ENCODE peak calls at places on chromosomes 13 and 19, in six cellular contexts. One of them, this sample, is unnamed.

GRCh38 chr19:56053596-56053995 is 67.0 kb downstream of the NLRP5 start:
- DNase-seq in IMR-90: no peak
- DNase-seq in upper lobe of right lung: no peak
- DNase-seq in prostate gland: no peak
- DNase-seq in DND-41: no peak
- DNase-seq in dorsolateral prefrontal cortex: no peak
- DNase-seq in this sample: no peak

GRCh38 chr13:40313269-40314200 is 352.9 kb downstream of the FOXO1 start:
- DNase-seq in IMR-90: no peak
- DNase-seq in upper lobe of right lung: no peak
- DNase-seq in prostate gland: no peak
- DNase-seq in DND-41: no peak
- DNase-seq in dorsolateral prefrontal cortex: no peak
- DNase-seq in this sample: no peak

GRCh38 chr19:32416749-32417469 is 11.3 kb downstream of the DPY19L3 start:
- DNase-seq in IMR-90: peak; percentile 34
- DNase-seq in upper lobe of right lung: no peak
- DNase-seq in prostate gland: no peak
- DNase-seq in DND-41: no peak
- DNase-seq in dorsolateral prefrontal cortex: no peak
- DNase-seq in this sample: no peak

GRCh38 chr19:51097166-51097736 is 11.0 kb downstream of the CTU1 start:
- DNase-seq in IMR-90: peak; percentile 62
- DNase-seq in upper lobe of right lung: peak; percentile 89
- DNase-seq in prostate gland: peak; percentile 68
- DNase-seq in DND-41: peak; percentile 44
- DNase-seq in dorsolateral prefrontal cortex: peak; percentile 56
- DNase-seq in this sample: peak; percentile 66

GRCh38 chr13:44601596-44601995 is 25.5 kb upstream of the TSC22D1 start:
- DNase-seq in IMR-90: no peak
- DNase-seq in upper lobe of right lung: no peak
- DNase-seq in prostate gland: no peak
- DNase-seq in DND-41: no peak
- DNase-seq in dorsolateral prefrontal cortex: no peak
- DNase-seq in this sample: no peak

GRCh38 chr13:111912991-111913781 is 153.8 kb upstream of the SOX1 start:
- DNase-seq in IMR-90: no peak
- DNase-seq in upper lobe of right lung: peak; percentile 51
- DNase-seq in prostate gland: no peak
- DNase-seq in DND-41: no peak
- DNase-seq in dorsolateral prefrontal cortex: no peak
- DNase-seq in this sample: no peak

GRCh38 chr13:45269204-45269603 is 68.4 kb upstream of the KCTD4 start:
- DNase-seq in IMR-90: peak; percentile 20
- DNase-seq in upper lobe of right lung: no peak
- DNase-seq in prostate gland: no peak
- DNase-seq in DND-41: no peak
- DNase-seq in dorsolateral prefrontal cortex: no peak
- DNase-seq in this sample: no peak

GRCh38 chr13:112894673-112895481 is 74.1 kb upstream of the MCF2L start:
- DNase-seq in IMR-90: no peak
- DNase-seq in upper lobe of right lung: no peak
- DNase-seq in prostate gland: no peak
- DNase-seq in DND-41: no peak
- DNase-seq in dorsolateral prefrontal cortex: no peak
- DNase-seq in this sample: no peak

GRCh38 chr13:105735269-105735668 is 800.2 kb downstream of the EFNB2 start:
- DNase-seq in IMR-90: no peak
- DNase-seq in upper lobe of right lung: no peak
- DNase-seq in prostate gland: no peak
- DNase-seq in DND-41: peak; percentile 90
- DNase-seq in dorsolateral prefrontal cortex: no peak
- DNase-seq in this sample: no peak

GRCh38 chr13:54415753-54416366 is 1387.2 kb downstream of the OLFM4 start:
- DNase-seq in IMR-90: no peak
- DNase-seq in upper lobe of right lung: no peak
- DNase-seq in prostate gland: no peak
- DNase-seq in DND-41: no peak
- DNase-seq in dorsolateral prefrontal cortex: no peak
- DNase-seq in this sample: no peak

GRCh38 chr13:51520524-51520923 is 63.7 kb upstream of the WDFY2 start:
- DNase-seq in IMR-90: peak; percentile 80
- DNase-seq in upper lobe of right lung: no peak
- DNase-seq in prostate gland: peak; percentile 60
- DNase-seq in DND-41: no peak
- DNase-seq in dorsolateral prefrontal cortex: peak; percentile 8
- DNase-seq in this sample: peak; percentile 26

GRCh38 chr13:42011601-42012401 is 36.6 kb upstream of the DGKH start:
- DNase-seq in IMR-90: no peak
- DNase-seq in upper lobe of right lung: no peak
- DNase-seq in prostate gland: peak; percentile 38
- DNase-seq in DND-41: no peak
- DNase-seq in dorsolateral prefrontal cortex: no peak
- DNase-seq in this sample: no peak

GRCh38 chr19:8320564-8321066 is 560 bp downstream of the NDUFA7 start:
- DNase-seq in IMR-90: no peak
- DNase-seq in upper lobe of right lung: no peak
- DNase-seq in prostate gland: no peak
- DNase-seq in DND-41: peak; percentile 31
- DNase-seq in dorsolateral prefrontal cortex: no peak
- DNase-seq in this sample: no peak

GRCh38 chr19:39196860-39197562 is at the start of gene NCCRP1:
- DNase-seq in IMR-90: no peak
- DNase-seq in upper lobe of right lung: no peak
- DNase-seq in prostate gland: no peak
- DNase-seq in DND-41: no peak
- DNase-seq in dorsolateral prefrontal cortex: no peak
- DNase-seq in this sample: no peak

GRCh38 chr19:28840891-28841290 is 372.1 kb downstream of the UQCRFS1 start:
- DNase-seq in IMR-90: no peak
- DNase-seq in upper lobe of right lung: no peak
- DNase-seq in prostate gland: no peak
- DNase-seq in DND-41: no peak
- DNase-seq in dorsolateral prefrontal cortex: no peak
- DNase-seq in this sample: no peak

GRCh38 chr19:1748115-1748702 is 5.1 kb upstream of the ONECUT3 start:
- DNase-seq in IMR-90: no peak
- DNase-seq in upper lobe of right lung: no peak
- DNase-seq in prostate gland: no peak
- DNase-seq in DND-41: no peak
- DNase-seq in dorsolateral prefrontal cortex: no peak
- DNase-seq in this sample: peak; percentile 68

GRCh38 chr13:111337741-111338140 is 17.3 kb downstream of the TEX29 start:
- DNase-seq in IMR-90: peak; percentile 19
- DNase-seq in upper lobe of right lung: no peak
- DNase-seq in prostate gland: peak; percentile 1
- DNase-seq in DND-41: no peak
- DNase-seq in dorsolateral prefrontal cortex: no peak
- DNase-seq in this sample: no peak

GRCh38 chr13:20901668-20902437 is 693 bp downstream of the XPO4 start:
- DNase-seq in IMR-90: peak; percentile 13
- DNase-seq in upper lobe of right lung: peak; percentile 73
- DNase-seq in prostate gland: no peak
- DNase-seq in DND-41: peak; percentile 43
- DNase-seq in dorsolateral prefrontal cortex: peak; percentile 8
- DNase-seq in this sample: no peak

GRCh38 chr19:30649934-30650614 is 277.9 kb downstream of the ZNF536 start:
- DNase-seq in IMR-90: peak; percentile 51
- DNase-seq in upper lobe of right lung: no peak
- DNase-seq in prostate gland: no peak
- DNase-seq in DND-41: peak; percentile 42
- DNase-seq in dorsolateral prefrontal cortex: no peak
- DNase-seq in this sample: no peak

GRCh38 chr13:79829880-79830279 is 348.9 kb downstream of the NDFIP2 start:
- DNase-seq in IMR-90: no peak
- DNase-seq in upper lobe of right lung: no peak
- DNase-seq in prostate gland: no peak
- DNase-seq in DND-41: no peak
- DNase-seq in dorsolateral prefrontal cortex: no peak
- DNase-seq in this sample: no peak
- H3K27ac ChIP-seq in IMR-90: no peak overlapping the region
- H3K27ac ChIP-seq in upper lobe of right lung: no peak overlapping the region
- H3K27ac ChIP-seq in prostate gland: no peak overlapping the region
- H3K27ac ChIP-seq in DND-41: no peak overlapping the region
- H3K27ac ChIP-seq in dorsolateral prefrontal cortex: no peak overlapping the region
- H3K27ac ChIP-seq in this sample: no peak overlapping the region

DNA sequence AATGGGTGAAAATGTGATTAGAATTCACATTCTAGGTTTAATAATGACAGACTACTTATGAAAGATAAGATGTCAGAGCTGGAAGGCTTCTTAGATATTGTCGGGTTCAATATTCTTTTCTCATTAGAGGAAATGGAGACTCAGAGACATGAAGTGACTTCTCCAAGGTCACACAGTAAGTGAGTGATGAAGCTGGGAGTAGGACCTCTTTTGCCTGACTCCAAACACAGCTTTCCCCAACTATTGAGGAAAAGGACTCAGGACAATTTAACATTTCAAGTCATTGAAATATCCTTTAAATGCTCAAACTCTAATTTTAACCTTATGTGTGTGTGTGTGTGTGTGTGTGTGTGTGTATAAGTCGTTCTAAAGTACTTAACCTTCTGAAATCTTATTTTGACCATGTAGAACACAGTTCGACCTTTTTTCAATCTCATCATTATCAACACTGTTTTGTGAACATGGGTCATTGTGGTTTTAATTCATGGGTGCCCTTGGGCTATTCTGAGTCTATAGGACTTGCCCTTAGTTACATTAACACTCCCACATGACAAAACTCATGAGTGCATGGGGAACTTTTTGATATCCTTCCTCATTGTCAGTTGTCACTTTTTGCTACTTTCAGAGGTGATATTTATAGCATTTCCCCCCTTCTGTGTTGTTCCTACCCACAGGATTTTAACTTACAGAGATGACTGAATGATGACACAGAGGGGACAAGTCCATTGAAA is 53.0 kb downstream of the LRCH1 start:
- DNase-seq in IMR-90: no peak
- DNase-seq in upper lobe of right lung: no peak
- DNase-seq in prostate gland: no peak
- DNase-seq in DND-41: no peak
- DNase-seq in dorsolateral prefrontal cortex: no peak
- DNase-seq in this sample: no peak
- H3K27ac ChIP-seq in IMR-90: no peak overlapping the region
- H3K27ac ChIP-seq in upper lobe of right lung: peak overlapping the region; percentile 45
- H3K27ac ChIP-seq in prostate gland: peak overlapping the region; percentile 75
- H3K27ac ChIP-seq in DND-41: no peak overlapping the region
- H3K27ac ChIP-seq in dorsolateral prefrontal cortex: no peak overlapping the region
- H3K27ac ChIP-seq in this sample: no peak overlapping the region

GRCh38 chr13:80131204-80131603 is 209.7 kb downstream of the SPRY2 start:
- DNase-seq in IMR-90: peak; percentile 46
- DNase-seq in upper lobe of right lung: peak; percentile 90
- DNase-seq in prostate gland: no peak
- DNase-seq in DND-41: no peak
- DNase-seq in dorsolateral prefrontal cortex: peak; percentile 82
- DNase-seq in this sample: no peak

GRCh38 chr13:80137994-80138393 is 202.9 kb downstream of the SPRY2 start:
- DNase-seq in IMR-90: no peak
- DNase-seq in upper lobe of right lung: no peak
- DNase-seq in prostate gland: no peak
- DNase-seq in DND-41: no peak
- DNase-seq in dorsolateral prefrontal cortex: no peak
- DNase-seq in this sample: no peak

GRCh38 chr13:80134360-80134759 is 206.6 kb downstream of the SPRY2 start:
- DNase-seq in IMR-90: no peak
- DNase-seq in upper lobe of right lung: no peak
- DNase-seq in prostate gland: no peak
- DNase-seq in DND-41: no peak
- DNase-seq in dorsolateral prefrontal cortex: no peak
- DNase-seq in this sample: no peak

GRCh38 chr13:80133631-80134083 is 207.3 kb downstream of the SPRY2 start:
- DNase-seq in IMR-90: no peak
- DNase-seq in upper lobe of right lung: no peak
- DNase-seq in prostate gland: no peak
- DNase-seq in DND-41: no peak
- DNase-seq in dorsolateral prefrontal cortex: no peak
- DNase-seq in this sample: no peak

DNA sequence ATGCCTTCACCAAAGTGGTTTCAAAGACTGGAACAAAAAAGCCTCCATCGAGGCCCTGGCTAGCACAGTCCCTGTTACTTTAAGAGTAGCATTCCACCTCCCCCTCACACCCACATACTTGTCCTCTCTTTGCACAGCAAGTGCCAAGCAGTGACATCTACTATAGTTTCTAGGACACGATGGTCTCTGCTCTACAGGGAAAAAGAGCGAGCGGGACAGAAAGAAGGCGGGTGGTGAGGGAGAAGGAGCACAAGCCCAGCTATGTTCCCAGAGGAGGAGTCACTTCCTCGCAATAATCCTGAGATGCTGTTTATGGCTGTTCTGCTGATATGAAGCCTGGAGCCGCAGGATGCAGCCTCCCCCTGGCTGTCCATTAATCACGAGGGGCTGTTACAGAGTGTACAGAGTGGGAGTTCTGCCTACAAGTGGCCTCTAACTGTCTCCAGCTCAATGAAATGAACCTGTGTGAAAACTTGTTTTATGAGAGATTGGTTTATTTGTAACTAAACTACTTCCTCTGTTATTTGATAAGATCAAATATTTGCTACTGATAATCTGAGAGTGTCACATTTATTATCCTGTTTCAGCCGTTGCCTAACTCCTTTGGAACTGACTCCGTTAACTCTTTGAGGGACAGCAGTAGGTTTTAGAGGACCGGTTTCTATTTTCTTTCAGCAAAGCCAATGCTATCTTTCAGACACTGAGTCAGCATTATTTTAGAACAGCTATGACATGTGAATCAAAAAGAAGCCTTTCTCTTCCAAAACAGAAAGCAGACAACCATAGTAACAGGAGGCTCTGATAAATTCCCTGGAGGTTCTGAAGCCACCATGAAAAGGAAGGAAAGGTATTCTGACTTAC is 208.0 kb downstream of the SPRY2 start:
- DNase-seq in IMR-90: peak; percentile 62
- DNase-seq in upper lobe of right lung: peak; percentile 72
- DNase-seq in prostate gland: peak; percentile 49
- DNase-seq in DND-41: no peak
- DNase-seq in dorsolateral prefrontal cortex: peak; percentile 52
- DNase-seq in this sample: no peak
- H3K27ac ChIP-seq in IMR-90: peak overlapping the region; percentile 13
- H3K27ac ChIP-seq in upper lobe of right lung: peak overlapping the region; percentile 84
- H3K27ac ChIP-seq in prostate gland: no peak overlapping the region
- H3K27ac ChIP-seq in DND-41: no peak overlapping the region
- H3K27ac ChIP-seq in dorsolateral prefrontal cortex: peak overlapping the region; percentile 83
- H3K27ac ChIP-seq in this sample: no peak overlapping the region

DNA sequence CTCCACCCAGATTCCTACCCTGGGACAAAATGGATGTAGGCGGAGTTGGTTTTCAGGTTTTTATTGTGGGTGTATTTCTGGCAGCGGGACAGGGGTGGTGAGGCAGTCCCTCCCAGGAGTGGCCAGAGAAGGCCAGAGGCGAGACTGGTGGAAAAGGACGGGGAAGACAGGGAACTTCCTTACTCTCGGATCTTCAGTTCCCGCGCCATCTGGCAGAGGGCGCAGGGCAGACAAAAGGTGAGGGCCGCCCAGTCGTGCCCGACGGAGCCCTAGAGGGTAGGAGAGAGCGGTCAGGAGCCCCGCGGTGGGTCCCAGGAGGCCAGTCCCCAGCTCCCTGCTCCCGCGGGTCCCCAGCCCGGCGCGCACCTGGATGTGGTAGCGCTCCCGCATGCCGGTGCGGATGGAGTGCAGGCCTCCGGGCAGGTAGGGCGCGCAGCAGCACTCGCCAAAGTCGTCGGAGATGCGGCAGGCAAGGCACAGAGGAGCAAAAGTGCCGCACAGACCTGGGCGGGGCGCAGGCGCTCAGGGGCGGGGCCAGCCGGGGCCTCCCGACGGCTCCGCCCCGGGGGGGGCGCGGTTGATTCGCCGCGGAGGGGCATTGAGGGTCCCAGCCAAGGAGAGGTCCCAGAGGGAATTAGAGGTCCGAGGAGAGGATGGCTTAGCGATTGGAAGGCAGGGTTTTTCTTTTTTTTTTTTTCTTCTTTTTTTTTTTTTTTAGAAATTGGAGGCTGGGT is 3.0 kb downstream of the CNFN start:
- DNase-seq in IMR-90: peak; percentile 33
- DNase-seq in upper lobe of right lung: peak; percentile 85
- DNase-seq in prostate gland: peak; percentile 67
- DNase-seq in DND-41: no peak
- DNase-seq in dorsolateral prefrontal cortex: peak; percentile 18
- DNase-seq in this sample: peak; percentile 33
- H3K27ac ChIP-seq in IMR-90: no peak overlapping the region
- H3K27ac ChIP-seq in upper lobe of right lung: no peak overlapping the region
- H3K27ac ChIP-seq in prostate gland: peak overlapping the region; percentile 69
- H3K27ac ChIP-seq in DND-41: no peak overlapping the region
- H3K27ac ChIP-seq in dorsolateral prefrontal cortex: no peak overlapping the region
- H3K27ac ChIP-seq in this sample: peak overlapping the region; percentile 41

This sample was measured in epithelial cell of prostate.